ENCODE peak calls at places on chromosomes 5 and 9, in nine cellular contexts. J is spleen; U is sigmoid colon; P is transverse colon; B is H9; Z is CD4-positive, alpha-beta T cell; K is vagina; T is CD8-positive, alpha-beta T cell; G is ovary. Y is an unnamed sample.
A peak's percentile ranks its signal among the peaks of the same experiment; 100 is the strongest.

GRCh38 chr5:173646684-173647083 is 30.2 kb upstream of the BOD1 start:
- DNase-seq in G (no peak), Z (no peak), P (no peak), B (no peak), J (no peak), U (no peak), K (no peak), T (no peak), Y (no peak)

GRCh38 chr9:87698069-87698809 is 27.7 kb upstream of the CTSL start:
- DNase-seq in B (no peak), T (no peak), K (peak; percentile 44), G (no peak), J (no peak), P (no peak), U (no peak), Z (no peak), Y (no peak)

GRCh38 chr5:75412111-75412990 is 75.3 kb downstream of the HMGCR start:
- DNase-seq in P (no peak), B (no peak), T (no peak), U (no peak), Z (no peak), K (no peak), G (no peak), J (no peak), Y (no peak)

GRCh38 chr5:138336952-138337684 is 948 bp upstream of the FAM53C start:
- DNase-seq in P (peak; percentile 85), G (peak; percentile 77), U (peak; percentile 93), T (no peak), K (no peak), J (no peak), Z (peak; percentile 83), B (no peak), Y (peak; percentile 90)

GRCh38 chr5:82356808-82357671 is 78.9 kb upstream of the RPS23 start:
- DNase-seq in Z (peak; percentile 88), J (no peak), P (peak; percentile 64), G (peak; percentile 74), B (peak; percentile 50), K (peak; percentile 96), U (peak; percentile 89), T (peak; percentile 74), Y (peak; percentile 86)

GRCh38 chr5:73448072-73448432 is 525 bp downstream of the FOXD1 start:
- DNase-seq in P (no peak), J (peak; percentile 78), G (no peak), B (peak; percentile 50), K (no peak), Z (no peak), T (no peak), U (no peak), Y (no peak)

GRCh38 chr5:69450116-69450515 is 35.2 kb downstream of the MARVELD2 start:
- DNase-seq in G (no peak), Z (no peak), U (no peak), J (no peak), K (no peak), P (no peak), B (no peak), T (no peak), Y (no peak)

GRCh38 chr5:93899026-93899600 is 157.7 kb upstream of the POU5F2 start:
- DNase-seq in Z (no peak), G (no peak), K (no peak), P (no peak), U (no peak), J (no peak), T (no peak), B (no peak), Y (no peak)

GRCh38 chr9:137237759-137238726 is 3.0 kb upstream of the TUBB4B start:
- DNase-seq in U (no peak), J (no peak), K (no peak), Z (no peak), P (peak; percentile 75), T (no peak), G (no peak), B (no peak), Y (no peak)

GRCh38 chr5:151029179-151029855 is 8.9 kb downstream of the GPX3 start:
- DNase-seq in Z (no peak), B (no peak), G (no peak), T (no peak), J (no peak), K (no peak), U (no peak), P (no peak), Y (peak; percentile 63)

GRCh38 chr9:124877383-124877782 is 15.5 kb downstream of the ARPC5L start:
- DNase-seq in B (no peak), T (no peak), G (no peak), K (no peak), U (no peak), P (no peak), J (no peak), Z (no peak), Y (no peak)

GRCh38 chr5:18314192-18314778 is 680.0 kb downstream of the TAF11L14 start:
- DNase-seq in B (no peak), T (no peak), K (no peak), P (no peak), Z (no peak), U (no peak), J (no peak), G (no peak), Y (no peak)

GRCh38 chr5:113989278-113989912 is 372.5 kb upstream of the KCNN2 start:
- DNase-seq in Z (no peak), T (no peak), B (no peak), K (no peak), G (no peak), U (no peak), P (no peak), J (no peak), Y (no peak)

DNA sequence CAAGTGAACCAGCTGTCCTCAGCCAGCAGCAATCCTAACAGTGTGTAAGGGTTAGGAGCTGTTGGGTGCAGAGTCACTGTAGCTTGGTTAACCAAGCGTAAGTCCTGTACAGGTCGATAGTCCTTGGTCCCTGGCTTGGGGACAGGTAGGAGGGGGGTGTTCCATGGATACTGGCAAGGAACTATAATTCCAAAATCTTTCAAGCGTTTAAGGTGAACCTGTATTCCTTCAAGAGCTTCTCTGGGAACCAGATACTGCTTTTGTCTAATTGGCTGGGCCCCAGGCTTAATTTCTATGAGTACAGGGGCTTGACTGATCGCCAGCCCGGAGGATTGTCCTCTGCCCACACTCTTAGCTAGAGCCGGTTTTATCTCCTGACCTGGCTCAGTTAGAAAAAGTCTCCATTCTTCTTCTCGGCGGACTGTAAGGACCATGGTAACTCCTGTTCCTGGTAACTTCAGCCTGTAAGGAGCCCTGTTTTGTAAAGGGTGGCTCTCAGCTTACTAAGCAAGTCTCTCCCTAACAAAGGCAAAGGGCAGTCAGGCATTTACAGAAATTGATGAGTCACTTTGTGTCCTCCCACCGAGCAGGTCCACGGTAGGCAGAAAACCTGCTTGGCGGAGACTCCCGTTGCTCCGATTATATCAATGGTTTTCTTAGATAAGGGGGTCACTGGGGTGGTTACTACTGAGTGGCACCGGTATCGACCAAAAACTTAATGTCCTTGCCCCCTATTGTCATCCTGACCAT is 6.0 kb upstream of the ZNF354C start:
- DNase-seq in K (no peak), U (no peak), T (no peak), B (no peak), P (no peak), J (no peak), G (no peak), Z (no peak), Y (no peak)
- H3K9me3 ChIP-seq in K (no peaks in the 10 kb centered on the region), U (no peaks in the 10 kb centered on the region), T (no peaks in the 10 kb centered on the region), B (peaks cover 31% of the 10 kb centered on the region), P (no peaks in the 10 kb centered on the region), J (no peaks in the 10 kb centered on the region), G (no peaks in the 10 kb centered on the region), Z (no peaks in the 10 kb centered on the region), Y (no peaks in the 10 kb centered on the region)

DNA sequence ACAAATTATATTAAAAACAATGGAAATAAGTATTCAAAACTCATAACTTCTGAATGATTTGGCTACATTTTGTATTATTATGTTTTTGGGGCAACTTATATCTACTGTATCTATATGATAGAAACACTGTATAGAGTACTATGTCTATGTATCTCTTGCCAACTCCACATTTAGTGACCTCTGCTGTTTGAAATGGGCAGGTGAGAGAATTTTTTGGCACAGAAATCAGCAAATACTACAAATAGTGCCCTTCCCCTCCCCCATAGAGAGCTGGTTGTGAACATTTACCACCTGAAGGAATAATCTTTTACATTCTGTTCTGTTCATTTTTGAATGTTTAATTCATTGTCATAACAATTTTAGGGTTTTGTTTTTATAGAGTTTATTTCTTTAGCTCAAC is 545.3 kb downstream of the PDE4D start:
- DNase-seq in Z (no peak), U (no peak), P (no peak), T (no peak), G (no peak), J (no peak), K (no peak), B (no peak), Y (no peak)
- TF ChIP-seq CTCF in Z (no peak), U (no peak), P (no peak), T (no peak), G (no peak), J (no peak), K (no peak), B (peak; percentile 39), Y (no peak)

DNA sequence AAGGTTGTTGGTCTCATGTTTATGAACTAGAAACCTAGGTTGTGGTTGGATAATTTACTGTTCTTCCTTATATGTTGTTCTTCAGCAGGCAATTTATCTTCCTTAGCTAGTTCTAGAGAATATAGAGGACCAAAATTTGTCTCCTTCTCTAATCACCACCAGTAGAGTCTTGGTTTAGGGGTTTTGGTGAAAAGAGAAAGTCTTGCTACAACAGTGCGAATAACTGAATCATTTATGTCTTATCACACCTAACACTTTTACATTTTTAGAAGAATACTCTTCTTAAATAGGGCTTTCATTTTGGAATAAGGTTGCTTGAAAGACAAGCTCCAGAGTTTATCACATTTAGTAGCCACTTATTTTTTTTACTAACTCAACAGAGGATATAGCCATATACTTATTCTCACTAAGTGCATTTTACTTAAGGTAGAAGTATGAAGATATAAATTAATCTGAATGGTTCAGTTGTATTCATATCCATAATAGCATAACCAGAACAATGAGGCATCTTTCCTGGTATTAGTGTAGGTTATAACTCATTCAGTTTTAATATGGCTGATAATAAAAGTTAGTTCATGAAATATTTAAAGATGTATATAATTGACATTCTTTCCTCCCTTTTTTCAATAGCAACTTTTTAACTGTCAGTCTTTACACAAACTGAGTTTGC is 67.9 kb downstream of the ERBIN start:
- DNase-seq in T (no peak), K (no peak), Z (no peak), P (no peak), B (no peak), U (no peak), J (no peak), G (no peak), Y (no peak)
- H3K9me3 ChIP-seq in T (no peaks in the 10 kb centered on the region), K (no peaks in the 10 kb centered on the region), Z (no peaks in the 10 kb centered on the region), P (no peaks in the 10 kb centered on the region), B (no peaks in the 10 kb centered on the region), U (no peaks in the 10 kb centered on the region), J (no peaks in the 10 kb centered on the region), G (no peaks in the 10 kb centered on the region), Y (no peaks in the 10 kb centered on the region)

DNA sequence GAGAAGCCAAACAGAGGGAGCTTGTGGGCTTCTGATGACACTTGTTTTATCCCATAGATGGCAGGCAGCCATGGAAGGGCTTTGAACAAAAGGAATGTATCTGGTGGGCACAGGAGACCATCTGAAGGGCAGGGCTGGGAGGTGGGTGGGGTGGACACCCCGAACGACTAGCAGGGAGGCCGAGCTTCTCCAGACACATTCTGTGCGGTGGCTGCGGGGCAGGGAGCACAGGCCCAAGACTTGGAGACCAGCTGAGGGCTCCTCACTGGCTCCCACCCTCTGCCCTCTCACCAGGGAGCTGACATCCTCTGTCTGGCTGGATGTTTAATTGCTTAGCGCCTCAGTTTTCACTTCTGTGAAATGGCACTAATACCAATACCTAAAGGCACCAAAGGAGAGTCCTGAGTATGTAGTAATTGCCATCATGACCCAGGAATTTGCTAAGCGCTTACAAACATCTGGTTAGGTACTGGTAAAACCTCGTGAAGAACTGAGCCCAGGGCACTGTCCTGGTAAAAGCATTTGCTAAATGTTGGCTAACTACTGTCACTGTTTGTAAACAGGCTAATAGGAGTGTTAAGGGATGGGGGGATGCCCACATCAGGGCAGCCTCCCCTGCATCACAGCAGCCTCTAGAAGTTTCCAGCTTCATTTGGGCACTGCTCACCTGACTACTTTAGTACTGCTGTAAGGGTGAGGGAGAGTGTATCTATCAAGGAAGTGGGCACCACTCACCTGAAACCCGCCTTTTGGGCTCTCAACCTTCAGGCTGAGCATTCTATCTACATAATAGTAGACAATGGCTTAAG is 2.1 kb upstream of the PHF2 start:
- DNase-seq in G (no peak), T (peak; percentile 9), U (no peak), K (no peak), B (no peak), J (no peak), P (no peak), Z (no peak), Y (no peak)
- TF ChIP-seq CTCF in G (no peak), T (no peak), U (no peak), K (no peak), B (no peak), J (no peak), P (no peak), Z (no peak), Y (no peak)

Y was measured in tibial artery.